ENCODE peak calls at places on chromosomes 4 and X, in eight cellular contexts. P is choroid plexus epithelial cell; X is lower lobe of right lung; M is T-helper 1 cell; G is activated CD4-positive, alpha-beta T cell treated with anti-CD3 and anti-CD28 coated beads for 24 hours; E is H9; R is ureter; B is AG09319. C is an unnamed sample.

GRCh38 chr4:142743071-142743825 is 102.9 kb downstream of the INPP4B start:
- DNase-seq in M (no peak), G (no peak), R (no peak), X (no peak), P (peak; percentile 51), B (no peak), E (no peak), C (no peak)

GRCh38 chr4:160835789-160836188 is 1328.0 kb downstream of the FSTL5 start:
- DNase-seq in R (no peak), X (no peak), B (no peak), E (peak; percentile 86), M (no peak), P (peak; percentile 2), G (no peak), C (no peak)

GRCh38 chrX:54785901-54786300 is 12.2 kb downstream of the ITIH6 start:
- DNase-seq in E (peak; percentile 40), G (no peak), M (no peak), P (peak; percentile 35), B (no peak), X (no peak), R (no peak), C (peak; percentile 72)

GRCh38 chr4:138184881-138185280 is 57.3 kb downstream of the SLC7A11 start:
- DNase-seq in M (no peak), E (no peak), P (no peak), G (no peak), R (no peak), B (no peak), X (no peak), C (no peak)

GRCh38 chr4:46329118-46329976 is 60.6 kb downstream of the GABRA2 start:
- DNase-seq in M (no peak), R (no peak), E (peak; percentile 46), B (no peak), G (no peak), P (peak; percentile 79), X (no peak), C (peak; percentile 72)

GRCh38 chr4:54971474-54971950 is 153.9 kb downstream of the KDR start:
- DNase-seq in B (peak; percentile 22), X (no peak), P (peak; percentile 77), R (no peak), E (peak; percentile 47), G (no peak), M (no peak), C (peak; percentile 82)

GRCh38 chrX:71098302-71098701 is 2.7 kb downstream of the FOXO4 start:
- DNase-seq in M (peak; percentile 71), X (peak; percentile 67), B (no peak), E (no peak), P (peak; percentile 61), R (peak; percentile 58), G (peak; percentile 72), C (peak; percentile 77)

GRCh38 chrX:150935466-150935865 is 37.0 kb upstream of the CD99L2 start:
- DNase-seq in X (no peak), P (peak; percentile 41), B (no peak), G (no peak), E (no peak), R (no peak), M (no peak), C (no peak)

GRCh38 chr4:15855804-15856475 is 77.8 kb downstream of the CD38 start:
- DNase-seq in X (no peak), M (no peak), R (no peak), B (no peak), G (no peak), E (no peak), P (peak; percentile 95), C (no peak)

GRCh38 chrX:53379747-53380146 is 42.7 kb downstream of the SMC1A start:
- DNase-seq in E (no peak), M (no peak), B (no peak), X (no peak), P (no peak), R (no peak), G (no peak), C (no peak)

GRCh38 chrX:11143931-11144678 is 33.0 kb downstream of the HCCS start:
- DNase-seq in G (peak; percentile 52), X (no peak), P (peak; percentile 87), M (no peak), E (peak; percentile 38), B (peak; percentile 48), R (peak; percentile 75), C (peak; percentile 92)

GRCh38 chr4:185566972-185567749 is 31.9 kb upstream of the PDLIM3 start:
- DNase-seq in P (peak; percentile 89), E (no peak), B (no peak), R (peak; percentile 55), X (no peak), M (no peak), G (no peak), C (no peak)

GRCh38 chrX:129606918-129607317 is 47.8 kb downstream of the APLN start:
- DNase-seq in M (peak; percentile 17), E (no peak), G (peak; percentile 47), R (peak; percentile 67), B (peak; percentile 18), P (peak; percentile 63), X (no peak), C (peak; percentile 85)

GRCh38 chrX:130330146-130330545 is 9.6 kb upstream of the SLC25A14 start:
- DNase-seq in E (no peak), X (no peak), G (no peak), M (no peak), B (no peak), R (no peak), P (no peak), C (no peak)

GRCh38 chrX:10636337-10636736 is 16.0 kb upstream of the MID1 start:
- DNase-seq in M (no peak), G (no peak), X (no peak), P (peak; percentile 73), B (no peak), E (peak; percentile 40), R (no peak), C (peak; percentile 46)

GRCh38 chr4:146482788-146483187 is 39.0 kb downstream of the SLC10A7 start:
- DNase-seq in G (no peak), X (no peak), R (no peak), P (no peak), M (no peak), E (no peak), B (no peak), C (no peak)

GRCh38 chr4:19438228-19438627 is 813.5 kb upstream of the SLIT2 start:
- DNase-seq in E (no peak), P (peak; percentile 30), X (no peak), G (no peak), M (no peak), B (peak; percentile 7), R (no peak), C (no peak)

GRCh38 chr4:175514174-175514573 is 297.9 kb downstream of the GPM6A start:
- DNase-seq in M (no peak), G (no peak), X (no peak), R (no peak), P (no peak), B (no peak), E (no peak), C (no peak)

GRCh38 chr4:104365618-104366017 is 129.1 kb downstream of the CXXC4 start:
- DNase-seq in P (no peak), E (no peak), X (no peak), G (no peak), B (no peak), R (no peak), M (no peak), C (no peak)

GRCh38 chrX:28651186-28651585 is 63.9 kb downstream of the IL1RAPL1 start:
- DNase-seq in M (no peak), R (no peak), G (no peak), X (no peak), P (no peak), B (no peak), E (no peak), C (no peak)

C was measured in Karpas-422.